ENCODE peak calls at places on chromosomes 1 and 21, in nine cellular contexts. A, W, Z, R, J, I, X, K and V are unnamed samples. For H3K4me1 and H3K27me3, the result is how much of the 10 kb centered on the place peaks cover.

GRCh38 chr1:182718311-182718710 is 33.9 kb upstream of the RGS8 start:
- DNase-seq in A (no peak), W (no peak), Z (no peak), R (no peak), J (no peak), I (no peak), X (no peak), K (no peak), V (no peak)

GRCh38 chr1:155026588-155026987 is 7.0 kb downstream of the DCST2 start:
- DNase-seq in A (peak), W (no peak), Z (no peak), R (no peak), J (no peak), I (no peak), X (no peak), K (no peak), V (no peak)

GRCh38 chr1:11692899-11693590 is 1.5 kb downstream of the DRAXIN start:
- DNase-seq in A (peak), W (no peak), Z (no peak), R (no peak), J (no peak), I (no peak), X (peak), K (peak), V (peak)

GRCh38 chr1:164240081-164240480 is 318.9 kb upstream of the PBX1 start:
- DNase-seq in A (no peak), W (peak), Z (no peak), R (no peak), J (no peak), I (peak), X (no peak), K (peak), V (no peak)

GRCh38 chr21:44399955-44400790 is 46.8 kb downstream of the TRPM2 start:
- DNase-seq in A (no peak), W (no peak), Z (no peak), R (peak), J (no peak), I (no peak), X (no peak), K (no peak), V (no peak)

GRCh38 chr1:153560241-153560640 is 5.4 kb downstream of the S100A2 start:
- DNase-seq in A (no peak), W (no peak), Z (no peak), R (no peak), J (no peak), I (no peak), X (no peak), K (no peak), V (no peak)

GRCh38 chr1:58508629-58509028 is 37.9 kb downstream of the OMA1 start:
- DNase-seq in A (no peak), W (no peak), Z (no peak), R (no peak), J (no peak), I (peak), X (no peak), K (no peak), V (no peak)

GRCh38 chr1:8595919-8596318 is 221.5 kb downstream of the RERE start:
- DNase-seq in A (peak), W (no peak), Z (no peak), R (no peak), J (no peak), I (no peak), X (no peak), K (peak), V (no peak)

GRCh38 chr1:221053889-221054288 is 174.6 kb downstream of the HLX start:
- DNase-seq in A (no peak), W (peak), Z (no peak), R (no peak), J (no peak), I (no peak), X (no peak), K (no peak), V (no peak)

GRCh38 chr1:223887724-223888428 is 42.1 kb upstream of the TP53BP2 start:
- DNase-seq in A (peak), W (peak), Z (no peak), R (no peak), J (no peak), I (no peak), X (no peak), K (peak), V (no peak)

GRCh38 chr1:24379733-24380315 is 33.8 kb downstream of the STPG1 start:
- DNase-seq in A (peak), W (no peak), Z (no peak), R (no peak), J (no peak), I (no peak), X (no peak), K (peak), V (no peak)

GRCh38 chr1:154448271-154448905 is 43.2 kb downstream of the IL6R start:
- DNase-seq in A (no peak), W (no peak), Z (no peak), R (no peak), J (no peak), I (no peak), X (no peak), K (no peak), V (no peak)

GRCh38 chr1:111203681-111204210 is 3.3 kb upstream of the DENND2D start:
- DNase-seq in A (peak), W (peak), Z (peak), R (peak), J (peak), I (peak), X (peak), K (peak), V (peak)

GRCh38 chr1:201111672-201112071 is 554 bp downstream of the CACNA1S start:
- DNase-seq in A (no peak), W (no peak), Z (no peak), R (no peak), J (no peak), I (no peak), X (no peak), K (no peak), V (no peak)

GRCh38 chr21:37699024-37699770 is 217.1 kb downstream of the KCNJ6 start:
- DNase-seq in A (no peak), W (no peak), Z (no peak), R (no peak), J (no peak), I (no peak), X (no peak), K (no peak), V (no peak)

GRCh38 chr1:22437573-22437972 is 14.1 kb upstream of the ZBTB40 start:
- DNase-seq in A (no peak), W (no peak), Z (no peak), R (no peak), J (no peak), I (no peak), X (no peak), K (peak), V (no peak)

GRCh38 chr1:155964193-155964592 is 14.2 kb downstream of the ARHGEF2 start:
- DNase-seq in A (no peak), W (no peak), Z (no peak), R (no peak), J (no peak), I (no peak), X (no peak), K (no peak), V (no peak)

GRCh38 chr1:108194051-108194450 is 6.1 kb downstream of the SLC25A24 start:
- DNase-seq in A (no peak), W (no peak), Z (no peak), R (no peak), J (no peak), I (no peak), X (no peak), K (no peak), V (no peak)

GRCh38 chr1:44619261-44619900 is 54.9 kb downstream of the TMEM53 start:
- DNase-seq in A (peak), W (no peak), Z (no peak), R (no peak), J (no peak), I (no peak), X (no peak), K (peak), V (no peak)

GRCh38 chr1:84672080-84672735 is 18.1 kb downstream of the SSX2IP start:
- DNase-seq in A (no peak), W (no peak), Z (no peak), R (no peak), J (no peak), I (no peak), X (no peak), K (no peak), V (no peak)

GRCh38 chr21:28754127-28754611 is 238.5 kb downstream of the LTN1 start:
- DNase-seq in A (peak), W (no peak), Z (peak), R (no peak), J (no peak), I (no peak), X (no peak), K (peak), V (no peak)

GRCh38 chr1:229164836-229165285 is 106.0 kb upstream of the RAB4A start:
- DNase-seq in A (no peak), W (no peak), Z (no peak), R (no peak), J (no peak), I (no peak), X (no peak), K (no peak), V (no peak)

GRCh38 chr1:232950919-232951579 is 638 bp downstream of the NTPCR start:
- DNase-seq in A (peak), W (peak), Z (no peak), R (no peak), J (no peak), I (peak), X (peak), K (no peak), V (peak)

GRCh38 chr1:61887076-61887867 is 145.0 kb downstream of the PATJ start:
- DNase-seq in A (no peak), W (no peak), Z (no peak), R (no peak), J (no peak), I (no peak), X (no peak), K (peak), V (no peak)

GRCh38 chr21:40120944-40121575 is 253.8 kb downstream of the PCP4 start:
- DNase-seq in A (peak), W (no peak), Z (no peak), R (no peak), J (no peak), I (peak), X (no peak), K (peak), V (no peak)

GRCh38 chr1:119885903-119886783 is 10.2 kb downstream of the ADAM30 start:
- DNase-seq in A (peak), W (peak), Z (no peak), R (peak), J (peak), I (peak), X (peak), K (peak), V (peak)

GRCh38 chr1:157784801-157785200 is 7.9 kb upstream of the FCRL2 start:
- DNase-seq in A (no peak), W (no peak), Z (no peak), R (no peak), J (no peak), I (no peak), X (no peak), K (no peak), V (no peak)
- H3K4me1 ChIP-seq in A (under half), W (under half), Z (under half), R (under half), J (under half), I (under half), X (under half), K (under half), V (under half)

GRCh38 chr1:4165901-4166300 is 265.8 kb upstream of the C1orf174 start:
- DNase-seq in A (no peak), W (no peak), Z (peak), R (no peak), J (no peak), I (no peak), X (no peak), K (no peak), V (no peak)
- H3K27me3 ChIP-seq in A (under half), W (under half), Z (under half), R (under half), J (under half), I (under half), X (under half), K (under half), V (under half)

DNA sequence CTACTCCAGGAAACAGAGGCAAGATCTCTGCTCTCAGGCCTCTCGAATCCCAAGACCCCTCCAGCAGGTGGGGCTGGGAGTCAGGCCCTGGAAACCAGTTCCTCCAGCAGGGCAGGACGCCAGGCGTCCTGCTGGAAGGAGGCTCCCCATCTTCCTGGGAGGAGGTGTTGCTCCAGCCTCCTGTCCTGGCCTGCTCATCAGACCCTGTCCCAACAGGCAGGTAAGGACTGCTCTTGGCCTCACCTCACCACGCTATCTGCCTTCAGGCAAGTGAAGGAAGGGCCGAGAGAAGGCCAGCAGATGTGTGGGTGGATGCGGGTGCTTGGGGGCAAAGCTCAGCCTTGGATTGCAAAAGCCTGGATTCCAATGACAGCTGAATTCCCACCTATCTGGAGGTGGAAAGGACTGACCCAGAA is 82.9 kb downstream of the SSBP3 start:
- DNase-seq in A (no peak), W (peak), Z (no peak), R (no peak), J (no peak), I (peak), X (no peak), K (no peak), V (no peak)
- H3K4me1 ChIP-seq in A (under half), W (under half), Z (half or more), R (under half), J (under half), I (half or more), X (under half), K (under half), V (under half)

GRCh38 chr1:117613969-117614865 is 8.4 kb downstream of the TENT5C start:
- DNase-seq in A (no peak), W (no peak), Z (no peak), R (no peak), J (no peak), I (no peak), X (no peak), K (no peak), V (no peak)
- H3K27me3 ChIP-seq in A (under half), W (under half), Z (under half), R (under half), J (under half), I (under half), X (under half), K (under half), V (under half)

DNA sequence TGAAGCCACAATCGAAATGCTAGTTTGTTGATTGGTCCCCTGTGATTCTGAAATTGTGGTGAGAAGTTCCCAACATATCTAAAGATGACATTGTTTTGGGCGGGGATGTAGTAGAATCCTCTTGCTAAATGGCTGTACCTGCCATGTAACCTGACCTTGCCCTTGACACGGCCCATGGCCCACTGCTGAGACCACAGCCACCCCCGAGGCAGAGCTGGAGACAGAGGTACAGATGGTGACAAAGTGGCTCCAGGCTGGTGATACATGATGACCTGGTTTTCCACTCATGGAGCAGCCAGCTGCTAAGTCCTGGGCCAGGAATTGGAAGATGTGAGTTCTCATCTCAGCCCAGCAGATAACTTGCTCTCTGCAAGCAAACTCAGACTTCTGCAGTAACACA is 226.5 kb downstream of the FOXD2 start:
- DNase-seq in A (no peak), W (no peak), Z (peak), R (peak), J (no peak), I (no peak), X (no peak), K (no peak), V (no peak)
- H3K4me1 ChIP-seq in A (under half), W (under half), Z (under half), R (under half), J (under half), I (under half), X (under half), K (under half), V (under half)

DNA sequence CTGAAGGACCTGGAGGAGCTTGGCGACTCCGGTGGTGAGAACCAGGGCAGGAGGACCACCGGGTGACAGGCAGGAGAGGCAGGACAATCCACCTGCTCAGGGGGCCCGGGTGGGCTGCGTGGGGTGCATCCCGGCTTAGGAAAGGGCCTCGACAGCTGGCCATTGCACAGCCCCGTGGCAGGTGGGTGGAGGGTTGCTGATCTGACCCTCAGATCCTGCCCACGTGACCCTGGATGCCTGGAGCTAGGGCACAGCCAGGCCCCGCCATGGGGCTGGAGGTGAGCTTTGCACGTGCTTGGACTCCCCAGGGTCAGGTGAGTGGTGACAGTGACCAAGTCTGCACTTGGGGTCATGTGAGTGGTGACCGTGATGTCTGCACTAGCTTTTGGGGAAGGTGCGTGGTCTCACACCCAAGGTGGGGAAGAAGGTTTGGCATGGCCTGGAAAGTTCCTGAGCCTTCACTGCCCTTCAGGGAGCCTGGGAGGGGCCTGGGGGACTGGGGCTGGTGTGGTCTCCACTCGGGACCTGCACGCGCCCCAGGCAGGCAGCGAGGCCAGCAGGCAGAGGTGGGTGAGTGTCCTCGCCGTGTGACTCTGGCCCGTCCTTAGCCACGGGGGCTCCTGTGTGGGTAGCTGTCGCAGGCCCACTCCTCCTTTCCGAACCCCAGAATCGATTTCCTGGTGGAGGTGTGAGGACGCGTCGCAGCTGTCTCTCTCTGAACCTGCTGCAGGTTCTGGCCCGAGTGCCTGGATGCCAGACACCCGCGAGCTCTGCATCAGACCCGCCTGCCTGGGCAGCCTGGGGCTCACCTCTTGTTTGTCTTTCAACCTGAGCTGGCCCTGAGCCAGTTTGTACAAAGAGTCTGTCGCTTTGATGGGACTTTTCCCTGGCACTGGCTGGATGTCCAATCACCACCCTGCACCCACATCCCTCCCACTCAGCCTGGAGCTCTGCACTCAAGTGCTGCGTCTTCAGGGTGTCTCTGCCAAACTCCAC is 35.9 kb upstream of the SLC19A1 start:
- DNase-seq in A (no peak), W (no peak), Z (peak), R (peak), J (no peak), I (no peak), X (no peak), K (no peak), V (no peak)
- H3K27me3 ChIP-seq in A (under half), W (under half), Z (under half), R (under half), J (under half), I (under half), X (under half), K (under half), V (under half)